ENCODE peak calls at places on chromosome 12, in nine cellular contexts. X is coronary artery, M is heart right ventricle, L is mammary epithelial cell, T is psoas muscle, A is HFFc6, F is IMR-90, H is AG09319, S is left ventricle myocardium inferior. C is an unnamed sample.

GRCh38 chr12:74424778-74425177 is 112.9 kb upstream of the ATXN7L3B start:
- DNase-seq in X (no peak), M (no peak), L (no peak), T (no peak), A (no peak), F (no peak), H (no peak), S (no peak), C (no peak)

GRCh38 chr12:89280833-89281533 is 71.3 kb downstream of the DUSP6 start:
- DNase-seq in X (no peak), M (peak), L (no peak), T (no peak), A (no peak), F (peak), H (no peak), S (peak), C (peak)

GRCh38 chr12:92107621-92108131 is 38.0 kb downstream of the BTG1 start:
- DNase-seq in X (no peak), M (no peak), L (no peak), T (no peak), A (no peak), F (no peak), H (no peak), S (no peak), C (no peak)

GRCh38 chr12:27081668-27082091 is 698 bp downstream of the C12orf71 start:
- DNase-seq in X (no peak), M (no peak), L (peak), T (no peak), A (no peak), F (peak), H (no peak), S (no peak), C (no peak)

GRCh38 chr12:2383276-2384028 is 330.7 kb downstream of the CACNA1C start:
- DNase-seq in X (peak), M (no peak), L (no peak), T (no peak), A (no peak), F (no peak), H (no peak), S (no peak), C (no peak)

GRCh38 chr12:25423355-25423754 is 129.7 kb downstream of the LMNTD1 start:
- DNase-seq in X (no peak), M (no peak), L (no peak), T (no peak), A (no peak), F (no peak), H (no peak), S (no peak), C (no peak)

GRCh38 chr12:47079894-47080724 is at the start of gene AMIGO2:
- DNase-seq in X (peak), M (peak), L (peak), T (peak), A (peak), F (peak), H (no peak), S (peak), C (peak)

GRCh38 chr12:93957870-93958269 is 190.5 kb upstream of the PLXNC1 start:
- DNase-seq in X (no peak), M (no peak), L (no peak), T (no peak), A (peak), F (peak), H (peak), S (no peak), C (no peak)

GRCh38 chr12:98371419-98371818 is 144.0 kb upstream of the TMPO start:
- DNase-seq in X (no peak), M (no peak), L (no peak), T (no peak), A (no peak), F (no peak), H (no peak), S (no peak), C (no peak)

GRCh38 chr12:20486233-20486632 is 117.9 kb downstream of the PDE3A start:
- DNase-seq in X (no peak), M (no peak), L (no peak), T (no peak), A (peak), F (peak), H (no peak), S (no peak), C (no peak)
- TF ChIP-seq CTCF in X (no peak), M (no peak), L (no peak), T (no peak), A (peak), F (peak), H (peak), S (no peak), C (no peak)

GRCh38 chr12:14937014-14937413 is 1.3 kb downstream of the ERP27 start:
- DNase-seq in X (no peak), M (no peak), L (no peak), T (no peak), A (no peak), F (no peak), H (no peak), S (no peak), C (no peak)

GRCh38 chr12:14938301-14938700 is at the start of gene ERP27:
- DNase-seq in X (no peak), M (no peak), L (no peak), T (no peak), A (no peak), F (no peak), H (no peak), S (no peak), C (no peak)

GRCh38 chr12:14936224-14936861 is 2.0 kb downstream of the ERP27 start:
- DNase-seq in X (no peak), M (no peak), L (no peak), T (no peak), A (no peak), F (no peak), H (no peak), S (no peak), C (no peak)

GRCh38 chr12:14935031-14935430 is 3.3 kb downstream of the ERP27 start:
- DNase-seq in X (no peak), M (no peak), L (no peak), T (no peak), A (no peak), F (no peak), H (no peak), S (no peak), C (no peak)

GRCh38 chr12:14937689-14938088 is 648 bp downstream of the ERP27 start:
- DNase-seq in X (no peak), M (no peak), L (no peak), T (no peak), A (no peak), F (no peak), H (no peak), S (no peak), C (no peak)
- TF ChIP-seq CTCF in X (no peak), M (no peak), L (peak), T (no peak), A (peak), F (peak), H (no peak), S (no peak), C (no peak)

GRCh38 chr12:131695968-131696367 is 14.9 kb upstream of the SFSWAP start:
- DNase-seq in X (no peak), M (no peak), L (no peak), T (no peak), A (no peak), F (no peak), H (no peak), S (no peak), C (no peak)
- TF ChIP-seq CTCF in X (no peak), M (no peak), L (no peak), T (no peak), A (no peak), F (no peak), H (no peak), S (no peak), C (no peak)

GRCh38 chr12:65941388-65941787 is 117.1 kb downstream of the HMGA2 start:
- DNase-seq in X (no peak), M (no peak), L (peak), T (no peak), A (peak), F (peak), H (peak), S (no peak), C (no peak)

GRCh38 chr12:65944637-65945036 is 120.4 kb downstream of the HMGA2 start:
- DNase-seq in X (no peak), M (no peak), L (no peak), T (no peak), A (no peak), F (no peak), H (no peak), S (no peak), C (no peak)

GRCh38 chr12:65945457-65945856 is 121.2 kb downstream of the HMGA2 start:
- DNase-seq in X (no peak), M (no peak), L (no peak), T (no peak), A (no peak), F (no peak), H (no peak), S (no peak), C (no peak)

GRCh38 chr12:65940744-65941143 is 116.5 kb downstream of the HMGA2 start:
- DNase-seq in X (no peak), M (no peak), L (no peak), T (no peak), A (no peak), F (no peak), H (no peak), S (no peak), C (no peak)

GRCh38 chr12:65943388-65944137 is 119.3 kb downstream of the HMGA2 start:
- DNase-seq in X (no peak), M (no peak), L (no peak), T (no peak), A (peak), F (no peak), H (no peak), S (no peak), C (no peak)
- TF ChIP-seq CTCF in X (no peak), M (no peak), L (no peak), T (no peak), A (peak), F (no peak), H (peak), S (no peak), C (no peak)

DNA sequence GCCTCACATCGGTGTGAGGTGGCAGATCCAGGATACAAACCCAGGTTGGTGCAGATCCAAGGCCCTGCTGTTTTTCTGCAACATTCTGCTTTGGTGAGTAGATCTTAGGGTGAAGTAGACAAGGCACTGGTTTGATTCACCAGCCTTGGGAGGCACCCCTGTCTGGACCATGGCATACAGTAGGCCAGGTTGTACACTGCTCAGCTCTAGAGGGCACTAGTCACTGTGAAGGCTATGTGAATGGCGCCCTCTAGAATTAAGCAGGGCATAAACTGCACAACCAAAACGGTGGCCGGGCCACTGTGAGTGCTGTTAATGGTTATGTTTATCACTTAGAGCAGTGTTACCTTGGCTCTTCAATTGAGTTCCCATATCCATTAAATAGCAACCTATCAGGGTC is 280.6 kb upstream of the PWP1 start:
- DNase-seq in X (no peak), M (no peak), L (peak), T (no peak), A (peak), F (peak), H (no peak), S (no peak), C (no peak)
- TF ChIP-seq CTCF in X (no peak), M (no peak), L (peak), T (no peak), A (peak), F (peak), H (peak), S (no peak), C (peak)